ENCODE peak calls at places on chromosomes 1 and 21, in five cellular contexts. One of them, this sample, is unnamed.

GRCh38 chr1:40078512-40079333 is 18.3 kb downstream of the PPT1 start:
- DNase-seq in CD8-positive, alpha-beta memory T cell: peak
- DNase-seq in left ventricle myocardium inferior: no peak
- DNase-seq in esophagus squamous epithelium: no peak
- DNase-seq in coronary artery: no peak
- DNase-seq in this sample: peak

GRCh38 chr1:226135059-226135651 is 51.4 kb downstream of the ACBD3 start:
- DNase-seq in CD8-positive, alpha-beta memory T cell: no peak
- DNase-seq in left ventricle myocardium inferior: peak
- DNase-seq in esophagus squamous epithelium: no peak
- DNase-seq in coronary artery: no peak
- DNase-seq in this sample: no peak

GRCh38 chr21:36125513-36126121 is 9.3 kb upstream of the CBR3 start:
- DNase-seq in CD8-positive, alpha-beta memory T cell: peak
- DNase-seq in left ventricle myocardium inferior: peak
- DNase-seq in esophagus squamous epithelium: no peak
- DNase-seq in coronary artery: no peak
- DNase-seq in this sample: no peak

GRCh38 chr1:59081181-59081580 is 215.7 kb upstream of the FGGY start:
- DNase-seq in CD8-positive, alpha-beta memory T cell: no peak
- DNase-seq in left ventricle myocardium inferior: no peak
- DNase-seq in esophagus squamous epithelium: no peak
- DNase-seq in coronary artery: no peak
- DNase-seq in this sample: no peak

GRCh38 chr21:45542242-45542666 is at the start of gene SLC19A1:
- DNase-seq in CD8-positive, alpha-beta memory T cell: peak
- DNase-seq in left ventricle myocardium inferior: peak
- DNase-seq in esophagus squamous epithelium: no peak
- DNase-seq in coronary artery: peak
- DNase-seq in this sample: peak

GRCh38 chr1:22254756-22255155 is 111.9 kb upstream of the WNT4 start:
- DNase-seq in CD8-positive, alpha-beta memory T cell: no peak
- DNase-seq in left ventricle myocardium inferior: no peak
- DNase-seq in esophagus squamous epithelium: no peak
- DNase-seq in coronary artery: no peak
- DNase-seq in this sample: no peak

GRCh38 chr1:90550616-90551406 is 166.3 kb downstream of the BARHL2 start:
- DNase-seq in CD8-positive, alpha-beta memory T cell: no peak
- DNase-seq in left ventricle myocardium inferior: no peak
- DNase-seq in esophagus squamous epithelium: no peak
- DNase-seq in coronary artery: no peak
- DNase-seq in this sample: no peak

GRCh38 chr1:97457446-97458089 is 463.3 kb downstream of the DPYD start:
- DNase-seq in CD8-positive, alpha-beta memory T cell: no peak
- DNase-seq in left ventricle myocardium inferior: no peak
- DNase-seq in esophagus squamous epithelium: no peak
- DNase-seq in coronary artery: no peak
- DNase-seq in this sample: no peak

GRCh38 chr21:43691086-43691795 is 27.7 kb upstream of the PDXK start:
- DNase-seq in CD8-positive, alpha-beta memory T cell: no peak
- DNase-seq in left ventricle myocardium inferior: no peak
- DNase-seq in esophagus squamous epithelium: no peak
- DNase-seq in coronary artery: no peak
- DNase-seq in this sample: no peak

GRCh38 chr1:115170396-115170795 is 81.1 kb upstream of the TSPAN2 start:
- DNase-seq in CD8-positive, alpha-beta memory T cell: no peak
- DNase-seq in left ventricle myocardium inferior: no peak
- DNase-seq in esophagus squamous epithelium: no peak
- DNase-seq in coronary artery: no peak
- DNase-seq in this sample: no peak

GRCh38 chr1:39332291-39332690 is 127.8 kb downstream of the MACF1 start:
- DNase-seq in CD8-positive, alpha-beta memory T cell: no peak
- DNase-seq in left ventricle myocardium inferior: no peak
- DNase-seq in esophagus squamous epithelium: no peak
- DNase-seq in coronary artery: no peak
- DNase-seq in this sample: no peak

GRCh38 chr1:169511339-169512028 is 25.7 kb upstream of the SLC19A2 start:
- DNase-seq in CD8-positive, alpha-beta memory T cell: no peak
- DNase-seq in left ventricle myocardium inferior: no peak
- DNase-seq in esophagus squamous epithelium: no peak
- DNase-seq in coronary artery: no peak
- DNase-seq in this sample: no peak

GRCh38 chr1:161511018-161511755 is 5.9 kb downstream of the FCGR2A start:
- DNase-seq in CD8-positive, alpha-beta memory T cell: no peak
- DNase-seq in left ventricle myocardium inferior: no peak
- DNase-seq in esophagus squamous epithelium: no peak
- DNase-seq in coronary artery: no peak
- DNase-seq in this sample: no peak

GRCh38 chr1:37471345-37472231 is 2.8 kb upstream of the ZC3H12A start:
- DNase-seq in CD8-positive, alpha-beta memory T cell: no peak
- DNase-seq in left ventricle myocardium inferior: peak
- DNase-seq in esophagus squamous epithelium: no peak
- DNase-seq in coronary artery: peak
- DNase-seq in this sample: no peak

GRCh38 chr21:34891610-34891943 is 157.5 kb downstream of the RUNX1 start:
- DNase-seq in CD8-positive, alpha-beta memory T cell: no peak
- DNase-seq in left ventricle myocardium inferior: no peak
- DNase-seq in esophagus squamous epithelium: no peak
- DNase-seq in coronary artery: no peak
- DNase-seq in this sample: no peak
- H3K4me3 ChIP-seq in CD8-positive, alpha-beta memory T cell: no peak
- H3K4me3 ChIP-seq in left ventricle myocardium inferior: peak
- H3K4me3 ChIP-seq in esophagus squamous epithelium: peak
- H3K4me3 ChIP-seq in coronary artery: peak
- H3K4me3 ChIP-seq in this sample: no peak

DNA sequence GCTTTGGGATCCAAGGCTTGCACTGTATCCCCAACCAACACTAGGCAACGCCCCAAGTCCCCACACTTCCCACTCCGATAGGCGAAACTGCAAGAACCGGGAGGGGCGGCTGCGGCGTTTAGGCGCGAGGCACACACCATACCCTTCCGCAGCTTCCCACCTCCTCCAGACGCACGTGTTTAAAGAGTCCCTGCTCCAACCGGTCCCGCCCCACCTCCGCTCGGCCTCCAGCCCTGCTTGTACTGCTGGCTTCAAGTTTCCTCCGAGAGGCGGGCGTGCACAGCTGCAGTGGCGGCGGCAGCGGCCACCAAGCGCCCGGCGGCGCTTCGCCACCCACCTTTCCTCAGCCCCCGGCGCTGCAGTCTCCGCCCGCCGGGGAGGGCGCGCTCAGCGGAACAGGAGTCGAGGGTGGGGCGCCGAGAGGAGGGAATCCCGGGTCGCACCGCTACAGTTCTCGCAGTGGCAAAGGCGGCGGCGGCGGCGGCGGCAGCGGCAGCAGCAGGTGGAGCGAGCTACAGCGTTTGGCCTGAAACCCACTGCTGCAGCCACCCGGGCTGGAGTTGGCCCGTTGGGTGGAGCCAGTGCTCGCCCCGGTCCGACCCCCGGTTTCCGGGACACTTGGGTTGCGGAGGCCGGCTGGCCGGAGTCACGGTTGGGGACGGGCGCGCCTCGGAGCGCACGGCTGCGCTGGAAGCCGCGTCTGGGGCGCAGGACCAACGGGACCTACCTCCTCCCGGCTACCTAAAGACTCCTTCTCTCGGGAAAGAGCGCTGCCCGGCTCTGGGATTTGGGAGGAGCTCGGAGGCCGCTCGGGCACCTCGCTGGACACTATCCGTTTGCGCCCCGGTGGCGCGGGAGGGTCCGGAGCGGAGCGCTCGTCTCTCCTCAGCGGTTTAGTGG is at the start of gene CNIH3:
- DNase-seq in CD8-positive, alpha-beta memory T cell: peak
- DNase-seq in left ventricle myocardium inferior: no peak
- DNase-seq in esophagus squamous epithelium: no peak
- DNase-seq in coronary artery: no peak
- DNase-seq in this sample: no peak
- H3K4me3 ChIP-seq in CD8-positive, alpha-beta memory T cell: peak
- H3K4me3 ChIP-seq in left ventricle myocardium inferior: peak
- H3K4me3 ChIP-seq in esophagus squamous epithelium: peak
- H3K4me3 ChIP-seq in coronary artery: peak
- H3K4me3 ChIP-seq in this sample: no peak

GRCh38 chr1:241844593-241844992 is 3.4 kb upstream of the EXO1 start:
- DNase-seq in CD8-positive, alpha-beta memory T cell: no peak
- DNase-seq in left ventricle myocardium inferior: no peak
- DNase-seq in esophagus squamous epithelium: no peak
- DNase-seq in coronary artery: no peak
- DNase-seq in this sample: no peak
- H3K4me3 ChIP-seq in CD8-positive, alpha-beta memory T cell: no peak
- H3K4me3 ChIP-seq in left ventricle myocardium inferior: no peak
- H3K4me3 ChIP-seq in esophagus squamous epithelium: no peak
- H3K4me3 ChIP-seq in coronary artery: no peak
- H3K4me3 ChIP-seq in this sample: no peak

GRCh38 chr1:237239248-237239647 is 197.3 kb downstream of the RYR2 start:
- DNase-seq in CD8-positive, alpha-beta memory T cell: no peak
- DNase-seq in left ventricle myocardium inferior: no peak
- DNase-seq in esophagus squamous epithelium: no peak
- DNase-seq in coronary artery: no peak
- DNase-seq in this sample: no peak
- H3K4me3 ChIP-seq in CD8-positive, alpha-beta memory T cell: no peak
- H3K4me3 ChIP-seq in left ventricle myocardium inferior: no peak
- H3K4me3 ChIP-seq in esophagus squamous epithelium: no peak
- H3K4me3 ChIP-seq in coronary artery: no peak
- H3K4me3 ChIP-seq in this sample: no peak

DNA sequence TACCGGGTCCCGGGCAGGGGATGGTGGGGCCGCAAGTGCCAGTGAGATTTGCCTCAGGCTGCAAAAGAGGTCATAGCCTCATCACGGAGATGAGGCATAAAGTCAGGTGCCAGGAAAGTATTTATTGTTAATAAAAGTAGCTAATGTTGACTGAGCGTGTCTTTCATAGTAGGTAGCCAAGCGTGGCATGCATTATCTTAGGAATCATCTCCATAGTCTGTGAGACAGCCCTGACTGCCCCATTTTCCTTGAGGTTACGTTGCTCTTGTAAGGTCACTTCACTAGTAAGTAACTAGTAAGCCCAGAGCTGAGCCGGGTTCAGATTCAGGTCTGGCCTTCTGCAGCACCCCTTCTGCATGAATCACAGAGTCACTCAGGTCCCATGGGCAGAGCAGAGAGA is 174.2 kb downstream of the CAMTA1 start:
- DNase-seq in CD8-positive, alpha-beta memory T cell: no peak
- DNase-seq in left ventricle myocardium inferior: no peak
- DNase-seq in esophagus squamous epithelium: no peak
- DNase-seq in coronary artery: no peak
- DNase-seq in this sample: no peak
- H3K4me3 ChIP-seq in CD8-positive, alpha-beta memory T cell: no peak
- H3K4me3 ChIP-seq in left ventricle myocardium inferior: no peak
- H3K4me3 ChIP-seq in esophagus squamous epithelium: no peak
- H3K4me3 ChIP-seq in coronary artery: no peak
- H3K4me3 ChIP-seq in this sample: no peak

GRCh38 chr1:3652538-3653285 is 396 bp downstream of the TP73 start:
- DNase-seq in CD8-positive, alpha-beta memory T cell: no peak
- DNase-seq in left ventricle myocardium inferior: no peak
- DNase-seq in esophagus squamous epithelium: no peak
- DNase-seq in coronary artery: no peak
- DNase-seq in this sample: peak
- H3K4me3 ChIP-seq in CD8-positive, alpha-beta memory T cell: no peak
- H3K4me3 ChIP-seq in left ventricle myocardium inferior: peak
- H3K4me3 ChIP-seq in esophagus squamous epithelium: peak
- H3K4me3 ChIP-seq in coronary artery: peak
- H3K4me3 ChIP-seq in this sample: peak